ENCODE peak calls at places on chromosomes 5 and 9, in four cellular contexts. T is sigmoid colon, O is heart right ventricle, J is AG10803. X is an unnamed sample.

GRCh38 chr5:80411589-80412219 is 3.8 kb downstream of the ZFYVE16 start:
- DNase-seq in T (no peak), O (no peak), J (no peak), X (no peak)

GRCh38 chr5:1777281-1778137 is 22.1 kb downstream of the MRPL36 start:
- DNase-seq in T (peak), O (no peak), J (no peak), X (no peak)

GRCh38 chr5:35319231-35320002 is 89.1 kb upstream of the PRLR start:
- DNase-seq in T (peak), O (peak), J (peak), X (peak)

GRCh38 chr9:2359821-2360220 is 261.8 kb upstream of the VLDLR start:
- DNase-seq in T (no peak), O (no peak), J (no peak), X (no peak)

GRCh38 chr5:116853992-116854391 is 279.4 kb upstream of the SEMA6A start:
- DNase-seq in T (no peak), O (no peak), J (no peak), X (no peak)

GRCh38 chr5:135996611-135997010 is 32.2 kb upstream of the TGFBI start:
- DNase-seq in T (no peak), O (no peak), J (peak), X (no peak)

GRCh38 chr5:160923431-160923830 is 71.4 kb upstream of the ATP10B start:
- DNase-seq in T (no peak), O (no peak), J (no peak), X (no peak)

GRCh38 chr9:32524558-32525461 is 1.2 kb downstream of the RIGI start:
- DNase-seq in T (no peak), O (no peak), J (peak), X (peak)

GRCh38 chr5:6576861-6577501 is 55.9 kb downstream of the NSUN2 start:
- DNase-seq in T (no peak), O (no peak), J (peak), X (peak)

GRCh38 chr9:23850242-23851023 is 24.4 kb upstream of the ELAVL2 start:
- DNase-seq in T (no peak), O (no peak), J (no peak), X (no peak)

GRCh38 chr5:4018968-4019766 is 423.5 kb downstream of the IRX1 start:
- DNase-seq in T (no peak), O (no peak), J (peak), X (no peak)

GRCh38 chr9:37035472-37036236 is 1.6 kb upstream of the PAX5 start:
- DNase-seq in T (no peak), O (no peak), J (no peak), X (no peak)

GRCh38 chr9:87580941-87581438 is 83.3 kb downstream of the DAPK1 start:
- DNase-seq in T (no peak), O (no peak), J (no peak), X (no peak)

GRCh38 chr5:175696139-175696854 is 38.4 kb downstream of the HRH2 start:
- DNase-seq in T (peak), O (peak), J (no peak), X (peak)

GRCh38 chr9:138051586-138052321 is 174.2 kb downstream of the CACNA1B start:
- DNase-seq in T (peak), O (no peak), J (no peak), X (no peak)

GRCh38 chr5:125372694-125373621 is 626.5 kb upstream of the ZNF608 start:
- DNase-seq in T (no peak), O (no peak), J (peak), X (no peak)

GRCh38 chr5:38936269-38936668 is 90.5 kb downstream of the OSMR start:
- DNase-seq in T (no peak), O (no peak), J (no peak), X (no peak)

GRCh38 chr5:167919268-167919560 is 372.2 kb upstream of the WWC1 start:
- DNase-seq in T (no peak), O (no peak), J (no peak), X (no peak)

DNA sequence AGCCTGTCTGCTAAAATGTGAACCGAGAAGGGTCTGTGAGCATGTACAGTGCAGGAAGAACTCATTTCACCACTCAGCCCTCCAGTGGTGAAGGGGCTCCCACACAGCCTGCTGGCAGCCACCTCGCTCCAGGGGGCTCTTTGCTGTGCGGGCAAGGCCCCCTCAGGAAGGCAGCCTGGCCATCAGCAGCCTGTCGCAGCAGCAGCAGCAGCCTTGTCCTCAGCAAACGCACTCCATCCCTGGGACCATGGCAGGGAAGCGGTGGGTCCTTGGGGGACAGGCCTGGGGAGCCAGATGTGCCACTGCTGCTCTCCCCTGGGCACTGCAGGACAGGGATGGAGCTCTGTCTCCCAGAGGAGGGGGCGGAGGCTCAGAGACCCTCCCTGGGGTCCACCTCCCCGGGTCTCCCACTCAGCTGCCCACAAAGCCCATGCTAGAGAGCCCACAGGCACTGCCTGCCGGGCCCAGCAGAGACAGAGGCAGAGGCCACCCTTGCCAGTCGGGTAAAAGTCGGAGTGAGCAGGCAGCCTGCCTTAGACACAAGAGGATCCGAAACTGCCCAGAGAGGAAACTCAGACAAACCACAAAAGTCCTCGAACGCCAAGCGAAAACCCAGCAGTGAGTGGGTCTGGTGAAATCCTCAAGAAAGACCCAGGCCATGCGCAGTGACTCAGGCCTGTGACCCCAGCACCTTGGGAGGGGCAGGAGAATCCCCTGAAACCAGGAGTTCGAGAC is 8.0 kb downstream of the BRD3 start:
- DNase-seq in T (peak), O (no peak), J (no peak), X (no peak)
- TF ChIP-seq CTCF in T (no peak), O (no peak), J (no peak), X (no peak)

DNA sequence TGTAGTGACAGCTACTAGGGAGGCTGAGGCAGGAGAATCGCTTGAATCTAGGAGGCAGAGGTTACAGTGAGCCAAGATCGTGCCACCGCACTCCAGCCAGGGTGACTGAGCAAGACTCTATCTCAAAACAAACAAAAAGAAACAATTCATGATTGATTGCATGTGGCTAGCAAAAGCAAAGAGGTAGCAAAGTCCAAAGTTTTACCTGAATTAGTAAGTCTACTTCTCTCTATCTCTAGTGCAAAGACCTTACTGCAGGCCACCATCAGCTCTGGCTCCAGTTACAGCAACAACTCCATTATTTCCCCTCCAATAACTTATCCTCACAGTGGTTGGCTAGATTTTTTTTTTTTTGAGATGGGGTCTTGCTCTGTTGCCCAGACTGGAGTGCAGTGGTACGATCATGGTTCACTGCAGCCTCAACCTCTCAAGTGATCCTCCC is 6.2 kb upstream of the SAR1B start:
- DNase-seq in T (peak), O (no peak), J (no peak), X (peak)
- TF ChIP-seq CTCF in T (no peak), O (no peak), J (no peak), X (no peak)

GRCh38 chr9:80665479-80665878 is 1023.9 kb downstream of the TLE1 start:
- DNase-seq in T (no peak), O (no peak), J (no peak), X (no peak)

GRCh38 chr9:80664327-80665210 is 1024.8 kb downstream of the TLE1 start:
- DNase-seq in T (no peak), O (no peak), J (no peak), X (no peak)
- TF ChIP-seq CTCF in T (no peak), O (no peak), J (no peak), X (no peak)

GRCh38 chr9:131366745-131367401 is 27.0 kb upstream of the PRRC2B start:
- DNase-seq in T (no peak), O (no peak), J (peak), X (peak)
- TF ChIP-seq CTCF in T (no peak), O (peak), J (peak), X (peak)

GRCh38 chr5:177362102-177362868 is 4.6 kb downstream of the RGS14 start:
- DNase-seq in T (no peak), O (no peak), J (no peak), X (no peak)

GRCh38 chr5:177361418-177362101 is 3.8 kb downstream of the RGS14 start:
- DNase-seq in T (no peak), O (no peak), J (no peak), X (no peak)

GRCh38 chr5:177364159-177364962 is 6.6 kb downstream of the RGS14 start:
- DNase-seq in T (no peak), O (no peak), J (no peak), X (no peak)

GRCh38 chr5:177363565-177363964 is 5.8 kb downstream of the RGS14 start:
- DNase-seq in T (no peak), O (no peak), J (no peak), X (no peak)

DNA sequence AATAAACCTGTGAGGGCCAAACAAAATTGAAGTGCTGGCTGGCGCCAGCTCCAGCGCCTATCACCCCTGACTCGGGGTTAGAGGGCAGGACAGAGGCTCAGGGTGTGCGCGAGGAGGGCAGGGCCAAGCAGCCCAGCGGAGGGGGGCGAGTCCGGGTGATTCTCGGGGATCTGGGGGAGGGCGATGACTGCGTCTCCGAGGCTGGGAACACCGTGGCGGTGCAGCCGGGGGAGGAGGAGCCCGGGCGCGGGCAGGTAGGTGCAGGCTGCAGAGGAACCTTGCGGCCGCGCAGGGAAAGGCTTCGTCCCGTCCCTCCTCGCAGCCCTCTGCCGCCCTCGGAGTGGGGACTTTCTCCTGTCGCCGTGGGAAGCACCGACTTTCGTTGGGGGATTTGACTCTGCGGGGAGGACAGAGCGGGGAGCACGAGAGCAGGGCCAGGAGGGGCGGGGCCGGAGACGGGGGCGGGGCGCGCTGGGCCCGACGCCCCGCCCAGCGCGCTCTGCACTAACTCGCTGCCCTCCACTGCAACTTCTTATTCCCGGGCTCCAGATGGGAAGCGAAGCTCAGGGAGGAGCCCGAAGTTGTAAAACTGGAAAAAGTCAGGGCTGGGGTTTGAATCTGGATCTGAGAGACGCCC is 5.3 kb downstream of the RGS14 start:
- DNase-seq in T (peak), O (peak), J (peak), X (peak)
- TF ChIP-seq CTCF in T (no peak), O (no peak), J (no peak), X (no peak)

GRCh38 chr5:321233-321725 is at the start of gene AHRR:
- DNase-seq in T (no peak), O (no peak), J (peak), X (peak)

GRCh38 chr5:322942-323879 is 1.7 kb downstream of the AHRR start:
- DNase-seq in T (no peak), O (no peak), J (peak), X (no peak)

GRCh38 chr5:320524-321232 is 836 bp upstream of the AHRR start:
- DNase-seq in T (no peak), O (no peak), J (no peak), X (no peak)

GRCh38 chr5:322281-322941 is 897 bp downstream of the AHRR start:
- DNase-seq in T (no peak), O (no peak), J (peak), X (no peak)

GRCh38 chr5:321726-322251 is 275 bp downstream of the AHRR start:
- DNase-seq in T (no peak), O (no peak), J (no peak), X (no peak)
- TF ChIP-seq CTCF in T (no peak), O (no peak), J (no peak), X (no peak)

GRCh38 chr5:155091063-155091648 is 77.6 kb downstream of the KIF4B start:
- DNase-seq in T (no peak), O (peak), J (peak), X (no peak)

GRCh38 chr5:155085282-155085990 is 71.9 kb downstream of the KIF4B start:
- DNase-seq in T (no peak), O (no peak), J (peak), X (no peak)

GRCh38 chr5:155089649-155090048 is 76.1 kb downstream of the KIF4B start:
- DNase-seq in T (no peak), O (no peak), J (peak), X (no peak)

GRCh38 chr5:155082401-155082800 is 68.8 kb downstream of the KIF4B start:
- DNase-seq in T (no peak), O (no peak), J (peak), X (no peak)

GRCh38 chr5:155087036-155087435 is 73.5 kb downstream of the KIF4B start:
- DNase-seq in T (no peak), O (no peak), J (peak), X (no peak)
- TF ChIP-seq CTCF in T (no peak), O (no peak), J (no peak), X (no peak)

GRCh38 chr9:80197661-80198060 is 625.9 kb downstream of the TLE4 start:
- DNase-seq in T (no peak), O (no peak), J (no peak), X (no peak)
- TF ChIP-seq CTCF in T (no peak), O (no peak), J (no peak), X (no peak)

GRCh38 chr5:75414241-75414640 is 77.2 kb downstream of the HMGCR start:
- DNase-seq in T (no peak), O (no peak), J (no peak), X (no peak)

DNA sequence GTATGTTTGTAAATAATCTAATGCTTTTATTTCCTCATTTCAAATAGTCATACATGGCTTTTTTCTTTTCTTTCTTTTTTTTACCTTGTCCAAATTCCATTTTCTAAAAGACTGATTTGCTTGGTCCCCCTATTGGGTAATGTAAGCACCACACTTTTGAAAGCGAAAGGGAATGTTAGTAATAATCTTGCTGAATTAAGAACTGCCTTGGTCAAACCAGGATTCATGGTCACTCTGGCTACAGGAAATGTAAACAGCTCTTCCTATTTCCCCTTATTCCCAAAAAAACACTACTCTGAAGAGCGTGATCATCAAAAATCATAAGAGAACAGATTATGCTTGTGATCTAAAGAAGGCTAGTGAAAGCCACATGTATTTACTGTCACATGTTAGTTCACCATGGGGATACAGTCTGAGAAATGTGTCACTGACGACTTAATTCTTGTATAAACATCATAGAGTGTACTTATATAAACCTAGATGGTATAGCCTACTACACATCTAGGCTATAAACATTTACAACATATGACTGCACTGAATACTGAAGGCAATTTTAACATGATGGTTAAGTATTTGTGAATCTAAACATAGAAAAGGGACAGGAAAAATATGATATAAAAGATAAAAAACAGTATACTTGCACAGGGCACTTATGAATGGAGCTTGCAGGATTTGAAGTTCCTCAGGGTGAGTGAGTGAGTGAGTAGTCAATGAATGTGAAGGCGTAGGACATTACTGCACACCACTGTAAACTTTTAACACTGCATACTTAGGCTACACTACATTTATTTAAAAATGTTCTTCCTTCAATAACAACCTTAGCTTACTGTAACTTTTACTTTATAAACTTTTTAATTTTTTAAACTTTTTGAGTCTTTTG is 75.3 kb downstream of the HMGCR start:
- DNase-seq in T (no peak), O (no peak), J (no peak), X (no peak)
- TF ChIP-seq CTCF in T (no peak), O (no peak), J (peak), X (no peak)

GRCh38 chr9:128636556-128637530 is 19.8 kb downstream of the DYNC2I2 start:
- DNase-seq in T (no peak), O (no peak), J (no peak), X (peak)

GRCh38 chr9:128634651-128635262 is 21.9 kb downstream of the DYNC2I2 start:
- DNase-seq in T (no peak), O (no peak), J (no peak), X (no peak)

GRCh38 chr9:128636024-128636390 is 20.6 kb downstream of the DYNC2I2 start:
- DNase-seq in T (no peak), O (peak), J (no peak), X (peak)

GRCh38 chr9:128634111-128634510 is 22.5 kb downstream of the DYNC2I2 start:
- DNase-seq in T (no peak), O (no peak), J (no peak), X (no peak)

DNA sequence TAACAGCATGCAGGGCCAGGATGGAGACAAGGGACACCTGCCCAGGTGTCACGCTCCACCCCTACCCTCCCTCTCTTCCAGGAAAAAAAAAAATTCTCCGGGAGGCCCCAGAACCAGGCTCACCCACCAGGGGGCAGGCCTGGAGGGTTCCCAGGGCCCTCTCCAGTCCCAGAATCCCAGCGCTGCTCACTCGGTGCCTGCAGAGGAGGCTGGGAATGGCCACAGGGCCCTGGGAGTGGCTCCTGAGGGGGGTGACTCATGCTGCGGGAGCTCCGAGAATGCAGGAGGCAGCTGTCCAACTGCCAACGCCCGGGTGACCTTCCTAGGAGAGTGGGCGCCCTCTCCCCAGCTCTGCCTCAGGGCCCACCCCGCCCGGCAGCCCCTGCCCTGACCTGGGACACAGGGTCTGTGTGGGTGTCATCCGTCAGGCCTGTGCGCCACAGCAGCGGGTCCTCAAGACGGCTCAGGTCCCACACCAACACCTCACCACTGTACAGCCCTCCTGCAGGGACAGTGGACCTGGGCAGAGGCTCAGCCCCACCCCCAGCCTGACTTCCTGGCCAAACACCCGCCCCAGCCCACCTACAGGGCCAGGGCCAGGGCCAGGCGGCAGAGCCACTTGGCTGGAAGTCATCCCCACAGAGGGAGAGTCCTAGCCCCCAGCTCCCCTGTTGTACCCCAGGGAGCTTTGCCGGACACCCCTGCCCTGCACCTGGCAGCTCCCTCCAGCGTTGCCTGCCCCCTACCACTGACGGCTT is 21.2 kb downstream of the DYNC2I2 start:
- DNase-seq in T (peak), O (peak), J (peak), X (peak)
- TF ChIP-seq CTCF in T (peak), O (peak), J (peak), X (peak)